ENCODE peak calls at places on chromosomes 2 and 18, in seven cellular contexts. One of them, this sample, is unnamed.

GRCh38 chr2:112092286-112093041 is 37.4 kb downstream of the TMEM87B start:
- DNase-seq in nephron progenitor cell: no peak
- DNase-seq in neural crest cell: no peak
- DNase-seq in activated effector memory CD4-positive, alpha-beta T cell treated with Interleukin-2 at 50 U/mL for 16 hours: no peak
- DNase-seq in NT2/D1: no peak
- DNase-seq in mammary epithelial cell: peak
- DNase-seq in glutamatergic neuron: no peak
- DNase-seq in this sample: no peak

GRCh38 chr2:31067259-31067658 is 71.0 kb downstream of the GALNT14 start:
- DNase-seq in activated effector memory CD4-positive, alpha-beta T cell treated with Interleukin-2 at 50 U/mL for 16 hours: no peak
- DNase-seq in nephron progenitor cell: no peak
- DNase-seq in NT2/D1: no peak
- DNase-seq in glutamatergic neuron: no peak
- DNase-seq in neural crest cell: no peak
- DNase-seq in mammary epithelial cell: no peak
- DNase-seq in this sample: no peak

GRCh38 chr2:173898178-173898668 is 67.0 kb downstream of the SP3 start:
- DNase-seq in NT2/D1: no peak
- DNase-seq in neural crest cell: no peak
- DNase-seq in mammary epithelial cell: no peak
- DNase-seq in activated effector memory CD4-positive, alpha-beta T cell treated with Interleukin-2 at 50 U/mL for 16 hours: no peak
- DNase-seq in glutamatergic neuron: no peak
- DNase-seq in nephron progenitor cell: no peak
- DNase-seq in this sample: no peak

GRCh38 chr2:137178955-137179377 is 413.6 kb downstream of the THSD7B start:
- DNase-seq in mammary epithelial cell: peak
- DNase-seq in neural crest cell: no peak
- DNase-seq in NT2/D1: no peak
- DNase-seq in activated effector memory CD4-positive, alpha-beta T cell treated with Interleukin-2 at 50 U/mL for 16 hours: no peak
- DNase-seq in nephron progenitor cell: no peak
- DNase-seq in glutamatergic neuron: no peak
- DNase-seq in this sample: no peak

GRCh38 chr2:7525746-7526145 is 608.5 kb downstream of the RNF144A start:
- DNase-seq in activated effector memory CD4-positive, alpha-beta T cell treated with Interleukin-2 at 50 U/mL for 16 hours: no peak
- DNase-seq in mammary epithelial cell: peak
- DNase-seq in neural crest cell: no peak
- DNase-seq in glutamatergic neuron: no peak
- DNase-seq in NT2/D1: no peak
- DNase-seq in nephron progenitor cell: no peak
- DNase-seq in this sample: no peak

GRCh38 chr2:102256874-102257462 is 54.4 kb upstream of the IL1RL1 start:
- DNase-seq in mammary epithelial cell: no peak
- DNase-seq in glutamatergic neuron: no peak
- DNase-seq in neural crest cell: no peak
- DNase-seq in activated effector memory CD4-positive, alpha-beta T cell treated with Interleukin-2 at 50 U/mL for 16 hours: no peak
- DNase-seq in nephron progenitor cell: no peak
- DNase-seq in NT2/D1: no peak
- DNase-seq in this sample: no peak

GRCh38 chr2:18484625-18485024 is 75.8 kb downstream of the RDH14 start:
- DNase-seq in nephron progenitor cell: no peak
- DNase-seq in NT2/D1: no peak
- DNase-seq in glutamatergic neuron: no peak
- DNase-seq in activated effector memory CD4-positive, alpha-beta T cell treated with Interleukin-2 at 50 U/mL for 16 hours: no peak
- DNase-seq in mammary epithelial cell: no peak
- DNase-seq in neural crest cell: no peak
- DNase-seq in this sample: no peak

GRCh38 chr2:62304429-62305417 is 108.8 kb downstream of the B3GNT2 start:
- DNase-seq in mammary epithelial cell: peak
- DNase-seq in activated effector memory CD4-positive, alpha-beta T cell treated with Interleukin-2 at 50 U/mL for 16 hours: peak
- DNase-seq in glutamatergic neuron: no peak
- DNase-seq in neural crest cell: no peak
- DNase-seq in NT2/D1: no peak
- DNase-seq in nephron progenitor cell: no peak
- DNase-seq in this sample: peak

GRCh38 chr18:10401489-10401888 is 52.9 kb upstream of the APCDD1 start:
- DNase-seq in neural crest cell: no peak
- DNase-seq in glutamatergic neuron: no peak
- DNase-seq in mammary epithelial cell: no peak
- DNase-seq in activated effector memory CD4-positive, alpha-beta T cell treated with Interleukin-2 at 50 U/mL for 16 hours: no peak
- DNase-seq in NT2/D1: no peak
- DNase-seq in nephron progenitor cell: peak
- DNase-seq in this sample: no peak

GRCh38 chr2:215874418-215874817 is 138.9 kb downstream of the MREG start:
- DNase-seq in mammary epithelial cell: peak
- DNase-seq in NT2/D1: no peak
- DNase-seq in glutamatergic neuron: no peak
- DNase-seq in nephron progenitor cell: no peak
- DNase-seq in neural crest cell: no peak
- DNase-seq in activated effector memory CD4-positive, alpha-beta T cell treated with Interleukin-2 at 50 U/mL for 16 hours: no peak
- DNase-seq in this sample: no peak

GRCh38 chr2:201353116-201353515 is 4.0 kb downstream of the FLACC1 start:
- DNase-seq in activated effector memory CD4-positive, alpha-beta T cell treated with Interleukin-2 at 50 U/mL for 16 hours: no peak
- DNase-seq in nephron progenitor cell: no peak
- DNase-seq in mammary epithelial cell: no peak
- DNase-seq in glutamatergic neuron: no peak
- DNase-seq in neural crest cell: no peak
- DNase-seq in NT2/D1: no peak
- DNase-seq in this sample: no peak

GRCh38 chr2:38863061-38863695 is 12.6 kb downstream of the DHX57 start:
- DNase-seq in glutamatergic neuron: no peak
- DNase-seq in nephron progenitor cell: no peak
- DNase-seq in activated effector memory CD4-positive, alpha-beta T cell treated with Interleukin-2 at 50 U/mL for 16 hours: no peak
- DNase-seq in mammary epithelial cell: no peak
- DNase-seq in NT2/D1: no peak
- DNase-seq in neural crest cell: no peak
- DNase-seq in this sample: no peak

GRCh38 chr2:167988296-167988695 is 259.1 kb downstream of the STK39 start:
- DNase-seq in nephron progenitor cell: no peak
- DNase-seq in mammary epithelial cell: no peak
- DNase-seq in activated effector memory CD4-positive, alpha-beta T cell treated with Interleukin-2 at 50 U/mL for 16 hours: no peak
- DNase-seq in NT2/D1: no peak
- DNase-seq in glutamatergic neuron: no peak
- DNase-seq in neural crest cell: no peak
- DNase-seq in this sample: no peak

GRCh38 chr2:112187805-112188596 is 49.8 kb downstream of the FBLN7 start:
- DNase-seq in glutamatergic neuron: no peak
- DNase-seq in nephron progenitor cell: no peak
- DNase-seq in mammary epithelial cell: peak
- DNase-seq in activated effector memory CD4-positive, alpha-beta T cell treated with Interleukin-2 at 50 U/mL for 16 hours: peak
- DNase-seq in NT2/D1: no peak
- DNase-seq in neural crest cell: no peak
- DNase-seq in this sample: no peak

GRCh38 chr2:54394392-54394791 is 61.7 kb upstream of the SPTBN1 start:
- DNase-seq in mammary epithelial cell: no peak
- DNase-seq in activated effector memory CD4-positive, alpha-beta T cell treated with Interleukin-2 at 50 U/mL for 16 hours: no peak
- DNase-seq in glutamatergic neuron: no peak
- DNase-seq in NT2/D1: no peak
- DNase-seq in neural crest cell: no peak
- DNase-seq in nephron progenitor cell: no peak
- DNase-seq in this sample: no peak

GRCh38 chr2:57371186-57371585 is 675.4 kb upstream of the VRK2 start:
- DNase-seq in mammary epithelial cell: no peak
- DNase-seq in glutamatergic neuron: no peak
- DNase-seq in neural crest cell: no peak
- DNase-seq in NT2/D1: no peak
- DNase-seq in activated effector memory CD4-positive, alpha-beta T cell treated with Interleukin-2 at 50 U/mL for 16 hours: no peak
- DNase-seq in nephron progenitor cell: no peak
- DNase-seq in this sample: no peak

GRCh38 chr2:112881217-112882000 is 29.6 kb upstream of the IL37 start:
- DNase-seq in activated effector memory CD4-positive, alpha-beta T cell treated with Interleukin-2 at 50 U/mL for 16 hours: no peak
- DNase-seq in nephron progenitor cell: no peak
- DNase-seq in mammary epithelial cell: peak
- DNase-seq in glutamatergic neuron: no peak
- DNase-seq in neural crest cell: no peak
- DNase-seq in NT2/D1: no peak
- DNase-seq in this sample: peak

GRCh38 chr2:128365217-128365905 is 46.7 kb upstream of the HS6ST1 start:
- DNase-seq in nephron progenitor cell: no peak
- DNase-seq in activated effector memory CD4-positive, alpha-beta T cell treated with Interleukin-2 at 50 U/mL for 16 hours: no peak
- DNase-seq in mammary epithelial cell: no peak
- DNase-seq in neural crest cell: no peak
- DNase-seq in glutamatergic neuron: no peak
- DNase-seq in NT2/D1: no peak
- DNase-seq in this sample: no peak

GRCh38 chr18:22102948-22103663 is 66.3 kb upstream of the GATA6 start:
- DNase-seq in nephron progenitor cell: no peak
- DNase-seq in NT2/D1: no peak
- DNase-seq in activated effector memory CD4-positive, alpha-beta T cell treated with Interleukin-2 at 50 U/mL for 16 hours: no peak
- DNase-seq in glutamatergic neuron: no peak
- DNase-seq in neural crest cell: no peak
- DNase-seq in mammary epithelial cell: no peak
- DNase-seq in this sample: no peak

GRCh38 chr2:109063326-109063670 is 65.7 kb upstream of the SH3RF3 start:
- DNase-seq in glutamatergic neuron: peak
- DNase-seq in nephron progenitor cell: no peak
- DNase-seq in mammary epithelial cell: no peak
- DNase-seq in NT2/D1: no peak
- DNase-seq in neural crest cell: no peak
- DNase-seq in activated effector memory CD4-positive, alpha-beta T cell treated with Interleukin-2 at 50 U/mL for 16 hours: no peak
- DNase-seq in this sample: no peak

GRCh38 chr2:46145017-46145416 is 152.2 kb upstream of the EPAS1 start:
- DNase-seq in neural crest cell: no peak
- DNase-seq in NT2/D1: no peak
- DNase-seq in nephron progenitor cell: no peak
- DNase-seq in activated effector memory CD4-positive, alpha-beta T cell treated with Interleukin-2 at 50 U/mL for 16 hours: no peak
- DNase-seq in glutamatergic neuron: no peak
- DNase-seq in mammary epithelial cell: no peak
- DNase-seq in this sample: no peak

GRCh38 chr2:196798980-196799379 is 503 bp downstream of the GTF3C3 start:
- DNase-seq in activated effector memory CD4-positive, alpha-beta T cell treated with Interleukin-2 at 50 U/mL for 16 hours: no peak
- DNase-seq in mammary epithelial cell: no peak
- DNase-seq in NT2/D1: no peak
- DNase-seq in neural crest cell: no peak
- DNase-seq in nephron progenitor cell: no peak
- DNase-seq in glutamatergic neuron: no peak
- DNase-seq in this sample: no peak

GRCh38 chr2:118810766-118811165 is 36.7 kb downstream of the EN1 start:
- DNase-seq in NT2/D1: no peak
- DNase-seq in mammary epithelial cell: no peak
- DNase-seq in activated effector memory CD4-positive, alpha-beta T cell treated with Interleukin-2 at 50 U/mL for 16 hours: no peak
- DNase-seq in nephron progenitor cell: no peak
- DNase-seq in neural crest cell: no peak
- DNase-seq in glutamatergic neuron: no peak
- DNase-seq in this sample: no peak

GRCh38 chr2:37781028-37781427 is 109.6 kb upstream of the CDC42EP3 start:
- DNase-seq in nephron progenitor cell: no peak
- DNase-seq in activated effector memory CD4-positive, alpha-beta T cell treated with Interleukin-2 at 50 U/mL for 16 hours: no peak
- DNase-seq in mammary epithelial cell: peak
- DNase-seq in NT2/D1: no peak
- DNase-seq in neural crest cell: no peak
- DNase-seq in glutamatergic neuron: no peak
- DNase-seq in this sample: no peak

GRCh38 chr2:156653670-156654069 is 217.5 kb downstream of the GPD2 start:
- DNase-seq in nephron progenitor cell: no peak
- DNase-seq in NT2/D1: no peak
- DNase-seq in activated effector memory CD4-positive, alpha-beta T cell treated with Interleukin-2 at 50 U/mL for 16 hours: no peak
- DNase-seq in mammary epithelial cell: peak
- DNase-seq in glutamatergic neuron: no peak
- DNase-seq in neural crest cell: no peak
- DNase-seq in this sample: no peak

GRCh38 chr2:189865836-189866235 is 81.6 kb downstream of the PMS1 start:
- DNase-seq in NT2/D1: no peak
- DNase-seq in neural crest cell: no peak
- DNase-seq in glutamatergic neuron: no peak
- DNase-seq in mammary epithelial cell: no peak
- DNase-seq in activated effector memory CD4-positive, alpha-beta T cell treated with Interleukin-2 at 50 U/mL for 16 hours: no peak
- DNase-seq in nephron progenitor cell: no peak
- DNase-seq in this sample: no peak

GRCh38 chr18:29002747-29003146 is 825.8 kb upstream of the CDH2 start:
- DNase-seq in activated effector memory CD4-positive, alpha-beta T cell treated with Interleukin-2 at 50 U/mL for 16 hours: no peak
- DNase-seq in nephron progenitor cell: no peak
- DNase-seq in mammary epithelial cell: no peak
- DNase-seq in neural crest cell: no peak
- DNase-seq in glutamatergic neuron: no peak
- DNase-seq in NT2/D1: no peak
- DNase-seq in this sample: no peak

GRCh38 chr2:68052717-68053422 is 9.9 kb downstream of the C1D start:
- DNase-seq in mammary epithelial cell: no peak
- DNase-seq in neural crest cell: no peak
- DNase-seq in nephron progenitor cell: no peak
- DNase-seq in NT2/D1: no peak
- DNase-seq in glutamatergic neuron: no peak
- DNase-seq in activated effector memory CD4-positive, alpha-beta T cell treated with Interleukin-2 at 50 U/mL for 16 hours: no peak
- DNase-seq in this sample: no peak

GRCh38 chr18:58223717-58224424 is 179.8 kb downstream of the NEDD4L start:
- DNase-seq in glutamatergic neuron: no peak
- DNase-seq in activated effector memory CD4-positive, alpha-beta T cell treated with Interleukin-2 at 50 U/mL for 16 hours: no peak
- DNase-seq in nephron progenitor cell: no peak
- DNase-seq in neural crest cell: no peak
- DNase-seq in NT2/D1: no peak
- DNase-seq in mammary epithelial cell: peak
- DNase-seq in this sample: no peak

GRCh38 chr2:216520156-216520555 is 21.5 kb downstream of the RPL37A start:
- DNase-seq in NT2/D1: no peak
- DNase-seq in glutamatergic neuron: no peak
- DNase-seq in nephron progenitor cell: no peak
- DNase-seq in mammary epithelial cell: no peak
- DNase-seq in activated effector memory CD4-positive, alpha-beta T cell treated with Interleukin-2 at 50 U/mL for 16 hours: no peak
- DNase-seq in neural crest cell: no peak
- DNase-seq in this sample: no peak

GRCh38 chr2:41127351-41127750 is 675.5 kb upstream of the SLC8A1 start:
- DNase-seq in mammary epithelial cell: no peak
- DNase-seq in NT2/D1: no peak
- DNase-seq in neural crest cell: no peak
- DNase-seq in activated effector memory CD4-positive, alpha-beta T cell treated with Interleukin-2 at 50 U/mL for 16 hours: no peak
- DNase-seq in nephron progenitor cell: no peak
- DNase-seq in glutamatergic neuron: no peak
- DNase-seq in this sample: no peak

GRCh38 chr2:172168917-172169346 is 66.2 kb upstream of the DLX2 start:
- DNase-seq in mammary epithelial cell: peak
- DNase-seq in glutamatergic neuron: no peak
- DNase-seq in activated effector memory CD4-positive, alpha-beta T cell treated with Interleukin-2 at 50 U/mL for 16 hours: no peak
- DNase-seq in NT2/D1: no peak
- DNase-seq in nephron progenitor cell: no peak
- DNase-seq in neural crest cell: no peak
- DNase-seq in this sample: no peak

GRCh38 chr2:195563857-195564512 is 93.0 kb upstream of the SLC39A10 start:
- DNase-seq in glutamatergic neuron: no peak
- DNase-seq in NT2/D1: no peak
- DNase-seq in activated effector memory CD4-positive, alpha-beta T cell treated with Interleukin-2 at 50 U/mL for 16 hours: no peak
- DNase-seq in neural crest cell: no peak
- DNase-seq in nephron progenitor cell: no peak
- DNase-seq in mammary epithelial cell: peak
- DNase-seq in this sample: no peak

This sample was measured in 8988T.